ENCODE peak calls at places on chromosomes 13 and 19, in ten cellular contexts. One of them, this sample, is unnamed.

GRCh38 chr19:52138614-52139290 is 986 bp downstream of the ZNF616 start:
- DNase-seq in ovary: peak; percentile 51
- DNase-seq in body of pancreas: peak; percentile 27
- DNase-seq in keratinocyte: no peak
- DNase-seq in uterus: peak; percentile 16
- DNase-seq in astrocyte: peak; percentile 16
- DNase-seq in thoracic aorta: no peak
- DNase-seq in CD4-positive, alpha-beta memory T cell: no peak
- DNase-seq in psoas muscle: no peak
- DNase-seq in GM23338: peak; percentile 92
- DNase-seq in this sample: peak; percentile 25

GRCh38 chr13:29754486-29754806 is 96.0 kb downstream of the UBL3 start:
- DNase-seq in astrocyte: peak; percentile 60
- DNase-seq in CD4-positive, alpha-beta memory T cell: no peak
- DNase-seq in psoas muscle: no peak
- DNase-seq in keratinocyte: no peak
- DNase-seq in uterus: no peak
- DNase-seq in thoracic aorta: no peak
- DNase-seq in GM23338: peak; percentile 79
- DNase-seq in ovary: no peak
- DNase-seq in body of pancreas: no peak
- DNase-seq in this sample: no peak

GRCh38 chr19:12757544-12758274 is 6.1 kb downstream of the BEST2 start:
- DNase-seq in uterus: peak; percentile 73
- DNase-seq in body of pancreas: peak; percentile 72
- DNase-seq in ovary: peak; percentile 84
- DNase-seq in psoas muscle: peak; percentile 79
- DNase-seq in GM23338: peak; percentile 91
- DNase-seq in CD4-positive, alpha-beta memory T cell: peak; percentile 56
- DNase-seq in thoracic aorta: no peak
- DNase-seq in astrocyte: peak; percentile 34
- DNase-seq in keratinocyte: no peak
- DNase-seq in this sample: peak; percentile 71

GRCh38 chr13:25874907-25875306 is 176.9 kb downstream of the SHISA2 start:
- DNase-seq in ovary: no peak
- DNase-seq in psoas muscle: no peak
- DNase-seq in keratinocyte: no peak
- DNase-seq in astrocyte: no peak
- DNase-seq in thoracic aorta: no peak
- DNase-seq in GM23338: no peak
- DNase-seq in CD4-positive, alpha-beta memory T cell: peak; percentile 70
- DNase-seq in body of pancreas: no peak
- DNase-seq in uterus: no peak
- DNase-seq in this sample: no peak

GRCh38 chr19:17671906-17672305 is 16.2 kb downstream of the UNC13A start:
- DNase-seq in astrocyte: no peak
- DNase-seq in keratinocyte: no peak
- DNase-seq in ovary: no peak
- DNase-seq in thoracic aorta: no peak
- DNase-seq in uterus: no peak
- DNase-seq in CD4-positive, alpha-beta memory T cell: no peak
- DNase-seq in GM23338: peak; percentile 87
- DNase-seq in body of pancreas: no peak
- DNase-seq in psoas muscle: no peak
- DNase-seq in this sample: peak; percentile 32

GRCh38 chr19:34145741-34146202 is 26.5 kb upstream of the LSM14A start:
- DNase-seq in ovary: peak; percentile 48
- DNase-seq in uterus: peak; percentile 23
- DNase-seq in CD4-positive, alpha-beta memory T cell: peak; percentile 59
- DNase-seq in thoracic aorta: no peak
- DNase-seq in body of pancreas: peak; percentile 38
- DNase-seq in keratinocyte: no peak
- DNase-seq in psoas muscle: no peak
- DNase-seq in astrocyte: peak; percentile 6
- DNase-seq in GM23338: peak; percentile 76
- DNase-seq in this sample: peak; percentile 38

GRCh38 chr19:42117076-42117475 is 15.2 kb downstream of the POU2F2 start:
- DNase-seq in CD4-positive, alpha-beta memory T cell: no peak
- DNase-seq in thoracic aorta: no peak
- DNase-seq in keratinocyte: no peak
- DNase-seq in body of pancreas: no peak
- DNase-seq in psoas muscle: no peak
- DNase-seq in astrocyte: no peak
- DNase-seq in ovary: no peak
- DNase-seq in GM23338: no peak
- DNase-seq in uterus: no peak
- DNase-seq in this sample: no peak

GRCh38 chr19:4559569-4559968 is at the start of gene SEMA6B:
- DNase-seq in psoas muscle: peak; percentile 54
- DNase-seq in thoracic aorta: no peak
- DNase-seq in uterus: no peak
- DNase-seq in GM23338: no peak
- DNase-seq in CD4-positive, alpha-beta memory T cell: no peak
- DNase-seq in body of pancreas: peak; percentile 24
- DNase-seq in ovary: no peak
- DNase-seq in keratinocyte: no peak
- DNase-seq in astrocyte: no peak
- DNase-seq in this sample: no peak

GRCh38 chr13:38141792-38142191 is 207.9 kb upstream of the UFM1 start:
- DNase-seq in psoas muscle: no peak
- DNase-seq in keratinocyte: no peak
- DNase-seq in GM23338: no peak
- DNase-seq in CD4-positive, alpha-beta memory T cell: no peak
- DNase-seq in thoracic aorta: no peak
- DNase-seq in uterus: no peak
- DNase-seq in body of pancreas: no peak
- DNase-seq in astrocyte: peak; percentile 33
- DNase-seq in ovary: no peak
- DNase-seq in this sample: no peak

GRCh38 chr19:48897181-48897580 is 1.4 kb downstream of the TULP2 start:
- DNase-seq in CD4-positive, alpha-beta memory T cell: no peak
- DNase-seq in body of pancreas: no peak
- DNase-seq in ovary: no peak
- DNase-seq in astrocyte: no peak
- DNase-seq in psoas muscle: no peak
- DNase-seq in GM23338: no peak
- DNase-seq in thoracic aorta: no peak
- DNase-seq in uterus: no peak
- DNase-seq in keratinocyte: no peak
- DNase-seq in this sample: no peak

DNA sequence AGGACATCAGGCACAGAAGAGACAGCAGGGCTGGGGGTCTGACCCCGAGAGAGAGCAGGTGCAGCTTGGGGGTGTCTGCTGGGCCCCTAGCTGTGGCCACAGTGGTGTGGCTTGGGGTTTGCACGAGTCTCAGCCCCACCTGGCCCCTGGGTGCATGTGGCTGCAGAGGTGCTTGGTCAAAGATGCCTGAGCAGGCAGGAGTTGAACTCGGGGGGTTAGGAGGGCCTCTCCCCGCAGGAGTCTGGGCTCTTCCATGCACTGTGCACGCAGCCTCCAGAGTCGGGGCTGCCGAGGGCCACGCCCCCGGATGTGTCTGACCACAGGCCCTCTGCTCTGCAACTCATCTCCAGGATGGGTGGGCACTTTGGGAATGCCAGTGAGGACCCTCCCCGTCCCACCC is 91.5 kb upstream of the MCF2L start:
- DNase-seq in body of pancreas: no peak
- DNase-seq in uterus: no peak
- DNase-seq in keratinocyte: no peak
- DNase-seq in CD4-positive, alpha-beta memory T cell: no peak
- DNase-seq in astrocyte: no peak
- DNase-seq in thoracic aorta: no peak
- DNase-seq in psoas muscle: no peak
- DNase-seq in ovary: peak; percentile 25
- DNase-seq in GM23338: no peak
- DNase-seq in this sample: no peak
- H3K36me3 ChIP-seq in body of pancreas: no peaks in the 10 kb centered on the region
- H3K36me3 ChIP-seq in uterus: no peaks in the 10 kb centered on the region
- H3K36me3 ChIP-seq in keratinocyte: peaks cover 3% of the 10 kb centered on the region
- H3K36me3 ChIP-seq in CD4-positive, alpha-beta memory T cell: peaks cover 26% of the 10 kb centered on the region
- H3K36me3 ChIP-seq in astrocyte: no peaks in the 10 kb centered on the region
- H3K36me3 ChIP-seq in thoracic aorta: peaks cover 5% of the 10 kb centered on the region
- H3K36me3 ChIP-seq in psoas muscle: no peaks in the 10 kb centered on the region
- H3K36me3 ChIP-seq in ovary: no peaks in the 10 kb centered on the region
- H3K36me3 ChIP-seq in GM23338: no peaks in the 10 kb centered on the region
- H3K36me3 ChIP-seq in this sample: no peaks in the 10 kb centered on the region

GRCh38 chr19:11024259-11024658 is 63.4 kb downstream of the SMARCA4 start:
- DNase-seq in GM23338: no peak
- DNase-seq in CD4-positive, alpha-beta memory T cell: no peak
- DNase-seq in thoracic aorta: no peak
- DNase-seq in uterus: no peak
- DNase-seq in body of pancreas: no peak
- DNase-seq in keratinocyte: no peak
- DNase-seq in ovary: no peak
- DNase-seq in astrocyte: no peak
- DNase-seq in psoas muscle: peak; percentile 55
- DNase-seq in this sample: no peak

GRCh38 chr19:11025006-11025405 is 64.2 kb downstream of the SMARCA4 start:
- DNase-seq in CD4-positive, alpha-beta memory T cell: no peak
- DNase-seq in uterus: no peak
- DNase-seq in psoas muscle: no peak
- DNase-seq in keratinocyte: no peak
- DNase-seq in ovary: no peak
- DNase-seq in GM23338: no peak
- DNase-seq in astrocyte: no peak
- DNase-seq in body of pancreas: no peak
- DNase-seq in thoracic aorta: no peak
- DNase-seq in this sample: no peak

GRCh38 chr19:11023635-11024168 is 62.9 kb downstream of the SMARCA4 start:
- DNase-seq in uterus: no peak
- DNase-seq in astrocyte: no peak
- DNase-seq in CD4-positive, alpha-beta memory T cell: no peak
- DNase-seq in ovary: no peak
- DNase-seq in body of pancreas: no peak
- DNase-seq in GM23338: no peak
- DNase-seq in keratinocyte: no peak
- DNase-seq in psoas muscle: no peak
- DNase-seq in thoracic aorta: no peak
- DNase-seq in this sample: no peak

GRCh38 chr19:11025997-11026396 is 63.3 kb upstream of the LDLR start:
- DNase-seq in CD4-positive, alpha-beta memory T cell: no peak
- DNase-seq in GM23338: no peak
- DNase-seq in keratinocyte: no peak
- DNase-seq in ovary: no peak
- DNase-seq in thoracic aorta: no peak
- DNase-seq in uterus: no peak
- DNase-seq in astrocyte: no peak
- DNase-seq in psoas muscle: no peak
- DNase-seq in body of pancreas: no peak
- DNase-seq in this sample: no peak

GRCh38 chr19:11025445-11025844 is 63.8 kb upstream of the LDLR start:
- DNase-seq in body of pancreas: no peak
- DNase-seq in keratinocyte: no peak
- DNase-seq in psoas muscle: no peak
- DNase-seq in GM23338: no peak
- DNase-seq in astrocyte: no peak
- DNase-seq in thoracic aorta: no peak
- DNase-seq in ovary: no peak
- DNase-seq in uterus: no peak
- DNase-seq in CD4-positive, alpha-beta memory T cell: no peak
- DNase-seq in this sample: no peak
- H3K36me3 ChIP-seq in body of pancreas: peaks cover 13% of the 10 kb centered on the region
- H3K36me3 ChIP-seq in keratinocyte: peaks cover 47% of the 10 kb centered on the region
- H3K36me3 ChIP-seq in psoas muscle: peaks cover 7% of the 10 kb centered on the region
- H3K36me3 ChIP-seq in GM23338: peaks cover 31% of the 10 kb centered on the region
- H3K36me3 ChIP-seq in astrocyte: peaks cover 28% of the 10 kb centered on the region
- H3K36me3 ChIP-seq in thoracic aorta: peaks cover 81% of the 10 kb centered on the region
- H3K36me3 ChIP-seq in ovary: no peaks in the 10 kb centered on the region
- H3K36me3 ChIP-seq in uterus: no peaks in the 10 kb centered on the region
- H3K36me3 ChIP-seq in CD4-positive, alpha-beta memory T cell: peaks cover 78% of the 10 kb centered on the region
- H3K36me3 ChIP-seq in this sample: peaks cover 94% of the 10 kb centered on the region

GRCh38 chr19:16435238-16435911 is 36.4 kb downstream of the EPS15L1 start:
- DNase-seq in uterus: peak; percentile 71
- DNase-seq in body of pancreas: peak; percentile 27
- DNase-seq in ovary: peak; percentile 79
- DNase-seq in GM23338: no peak
- DNase-seq in astrocyte: peak; percentile 96
- DNase-seq in psoas muscle: peak; percentile 67
- DNase-seq in keratinocyte: no peak
- DNase-seq in CD4-positive, alpha-beta memory T cell: no peak
- DNase-seq in thoracic aorta: no peak
- DNase-seq in this sample: peak; percentile 89

GRCh38 chr19:16435999-16436650 is 35.6 kb downstream of the EPS15L1 start:
- DNase-seq in body of pancreas: no peak
- DNase-seq in uterus: no peak
- DNase-seq in thoracic aorta: no peak
- DNase-seq in CD4-positive, alpha-beta memory T cell: no peak
- DNase-seq in ovary: no peak
- DNase-seq in GM23338: no peak
- DNase-seq in keratinocyte: no peak
- DNase-seq in psoas muscle: no peak
- DNase-seq in astrocyte: peak; percentile 46
- DNase-seq in this sample: no peak

GRCh38 chr19:16441661-16442071 is 30.1 kb downstream of the EPS15L1 start:
- DNase-seq in CD4-positive, alpha-beta memory T cell: peak; percentile 17
- DNase-seq in astrocyte: no peak
- DNase-seq in body of pancreas: no peak
- DNase-seq in thoracic aorta: no peak
- DNase-seq in keratinocyte: no peak
- DNase-seq in uterus: no peak
- DNase-seq in psoas muscle: no peak
- DNase-seq in ovary: no peak
- DNase-seq in GM23338: peak; percentile 80
- DNase-seq in this sample: peak; percentile 32

GRCh38 chr19:16433986-16434385 is 37.8 kb downstream of the EPS15L1 start:
- DNase-seq in ovary: no peak
- DNase-seq in keratinocyte: no peak
- DNase-seq in astrocyte: no peak
- DNase-seq in CD4-positive, alpha-beta memory T cell: no peak
- DNase-seq in GM23338: no peak
- DNase-seq in psoas muscle: no peak
- DNase-seq in uterus: no peak
- DNase-seq in body of pancreas: no peak
- DNase-seq in thoracic aorta: no peak
- DNase-seq in this sample: no peak

GRCh38 chr19:16436780-16437179 is 35.0 kb downstream of the EPS15L1 start:
- DNase-seq in ovary: no peak
- DNase-seq in uterus: no peak
- DNase-seq in body of pancreas: no peak
- DNase-seq in keratinocyte: no peak
- DNase-seq in GM23338: no peak
- DNase-seq in CD4-positive, alpha-beta memory T cell: no peak
- DNase-seq in psoas muscle: no peak
- DNase-seq in thoracic aorta: no peak
- DNase-seq in astrocyte: no peak
- DNase-seq in this sample: no peak
- H3K36me3 ChIP-seq in ovary: no peaks in the 10 kb centered on the region
- H3K36me3 ChIP-seq in uterus: no peaks in the 10 kb centered on the region
- H3K36me3 ChIP-seq in body of pancreas: peaks cover 5% of the 10 kb centered on the region
- H3K36me3 ChIP-seq in keratinocyte: peaks cover 40% of the 10 kb centered on the region
- H3K36me3 ChIP-seq in GM23338: peaks cover 21% of the 10 kb centered on the region
- H3K36me3 ChIP-seq in CD4-positive, alpha-beta memory T cell: peaks cover 40% of the 10 kb centered on the region
- H3K36me3 ChIP-seq in psoas muscle: peaks cover 2% of the 10 kb centered on the region
- H3K36me3 ChIP-seq in thoracic aorta: peaks cover 5% of the 10 kb centered on the region
- H3K36me3 ChIP-seq in astrocyte: peaks cover 10% of the 10 kb centered on the region
- H3K36me3 ChIP-seq in this sample: peaks cover 63% of the 10 kb centered on the region

DNA sequence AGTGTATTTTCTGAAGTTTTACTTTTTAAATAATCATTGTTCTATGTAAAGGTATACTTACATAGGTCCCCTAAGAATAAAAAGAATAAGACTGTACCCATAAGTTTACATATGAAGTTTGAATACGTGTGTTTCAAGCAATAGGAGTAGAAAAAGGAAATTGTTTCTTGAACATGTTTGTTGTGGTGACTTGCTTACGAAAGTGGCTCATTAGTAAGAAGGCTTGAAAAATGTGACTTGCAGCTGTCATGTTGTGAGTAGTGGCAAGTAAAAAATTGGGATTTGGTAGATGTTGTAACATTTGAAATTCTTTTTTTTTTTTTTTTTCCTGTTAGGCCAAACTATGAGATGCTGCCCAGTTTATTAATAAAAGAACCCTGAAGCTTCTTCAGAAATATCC is 203.3 kb downstream of the LMO7 start:
- DNase-seq in astrocyte: no peak
- DNase-seq in thoracic aorta: no peak
- DNase-seq in ovary: no peak
- DNase-seq in keratinocyte: no peak
- DNase-seq in psoas muscle: no peak
- DNase-seq in CD4-positive, alpha-beta memory T cell: no peak
- DNase-seq in body of pancreas: no peak
- DNase-seq in uterus: no peak
- DNase-seq in GM23338: no peak
- DNase-seq in this sample: no peak
- H3K36me3 ChIP-seq in astrocyte: peaks cover 73% of the 10 kb centered on the region
- H3K36me3 ChIP-seq in thoracic aorta: peaks cover 25% of the 10 kb centered on the region
- H3K36me3 ChIP-seq in ovary: no peaks in the 10 kb centered on the region
- H3K36me3 ChIP-seq in keratinocyte: no peaks in the 10 kb centered on the region
- H3K36me3 ChIP-seq in psoas muscle: peaks cover 14% of the 10 kb centered on the region
- H3K36me3 ChIP-seq in CD4-positive, alpha-beta memory T cell: no peaks in the 10 kb centered on the region
- H3K36me3 ChIP-seq in body of pancreas: no peaks in the 10 kb centered on the region
- H3K36me3 ChIP-seq in uterus: no peaks in the 10 kb centered on the region
- H3K36me3 ChIP-seq in GM23338: no peaks in the 10 kb centered on the region
- H3K36me3 ChIP-seq in this sample: peaks cover 91% of the 10 kb centered on the region